ENCODE peak calls at places on chromosome 2, in four cellular contexts. One of them, this sample, is unnamed.

GRCh38 chr2:68993660-68994059 is 19.2 kb downstream of the GKN1 start:
- DNase-seq in mesothelial cell of epicardium: no peak
- DNase-seq in NB4: no peak
- DNase-seq in RWPE1: no peak
- DNase-seq in this sample: no peak

GRCh38 chr2:16005819-16006536 is 65.6 kb downstream of the MYCN start:
- DNase-seq in mesothelial cell of epicardium: no peak
- DNase-seq in RWPE1: peak
- DNase-seq in NB4: peak
- DNase-seq in this sample: peak

GRCh38 chr2:95273911-95274290 is 348 bp upstream of the PROM2 start:
- DNase-seq in mesothelial cell of epicardium: no peak
- DNase-seq in NB4: no peak
- DNase-seq in RWPE1: no peak
- DNase-seq in this sample: no peak

GRCh38 chr2:16625201-16625729 is 40.4 kb downstream of the CYRIA start:
- DNase-seq in NB4: peak
- DNase-seq in RWPE1: no peak
- DNase-seq in mesothelial cell of epicardium: no peak
- DNase-seq in this sample: no peak

GRCh38 chr2:72278046-72278445 is 130.4 kb upstream of the CYP26B1 start:
- DNase-seq in RWPE1: peak
- DNase-seq in mesothelial cell of epicardium: no peak
- DNase-seq in NB4: no peak
- DNase-seq in this sample: no peak

GRCh38 chr2:146241023-146241422 is 1603.8 kb upstream of the ACVR2A start:
- DNase-seq in NB4: no peak
- DNase-seq in RWPE1: no peak
- DNase-seq in mesothelial cell of epicardium: no peak
- DNase-seq in this sample: no peak

GRCh38 chr2:235935773-235936172 is 232.4 kb downstream of the GBX2 start:
- DNase-seq in mesothelial cell of epicardium: no peak
- DNase-seq in RWPE1: no peak
- DNase-seq in NB4: no peak
- DNase-seq in this sample: no peak

GRCh38 chr2:199495147-199495546 is 37.4 kb upstream of the SATB2 start:
- DNase-seq in mesothelial cell of epicardium: no peak
- DNase-seq in NB4: no peak
- DNase-seq in RWPE1: peak
- DNase-seq in this sample: no peak

DNA sequence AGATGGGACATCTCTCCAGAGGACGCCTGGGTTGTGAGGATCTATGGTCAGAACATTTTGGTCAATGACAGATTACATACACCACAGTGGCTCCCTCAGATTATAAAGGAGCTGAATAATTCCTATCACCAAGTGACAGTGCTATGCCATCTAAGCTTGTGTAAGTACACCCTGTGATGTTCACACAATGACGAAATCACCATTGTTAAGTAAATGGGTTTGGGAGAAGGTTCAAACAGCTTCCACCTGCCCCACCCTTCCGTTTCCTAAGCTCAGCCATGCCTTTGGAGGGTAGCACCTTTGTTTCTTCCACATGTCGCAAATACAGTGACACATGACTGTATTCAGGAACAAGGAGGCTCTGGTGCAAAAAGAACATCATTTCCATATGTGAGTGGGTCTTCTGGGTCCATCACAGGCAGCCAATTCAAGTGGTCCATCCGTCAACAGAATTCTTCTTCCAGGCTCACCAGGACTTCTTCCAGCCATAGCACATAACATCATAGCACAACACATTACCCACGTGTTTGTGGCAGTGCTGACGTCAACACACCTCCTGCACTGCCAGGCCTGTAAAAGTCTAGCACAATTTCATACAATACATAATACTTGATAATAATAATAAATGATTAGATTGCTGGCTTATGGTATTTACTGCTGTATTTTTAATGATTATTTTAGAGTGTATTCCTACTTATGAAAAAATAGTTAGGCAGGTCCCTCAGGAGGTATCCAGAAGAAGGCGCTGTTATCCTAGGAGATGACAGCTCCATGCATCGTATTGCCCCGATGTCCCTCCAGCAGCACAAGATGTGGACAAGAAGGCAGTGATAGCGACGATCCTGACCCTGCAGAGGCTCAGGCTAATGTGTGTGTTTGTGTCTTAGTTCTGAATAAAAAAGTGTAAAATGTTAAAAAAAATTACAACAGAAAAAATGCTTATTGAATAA is 264.8 kb downstream of the ANAPC1 start:
- DNase-seq in RWPE1: no peak
- DNase-seq in NB4: peak
- DNase-seq in mesothelial cell of epicardium: no peak
- DNase-seq in this sample: no peak
- TF ChIP-seq CTCF in RWPE1: no peak
- TF ChIP-seq CTCF in NB4: peak
- TF ChIP-seq CTCF in mesothelial cell of epicardium: no peak
- TF ChIP-seq CTCF in this sample: no peak

DNA sequence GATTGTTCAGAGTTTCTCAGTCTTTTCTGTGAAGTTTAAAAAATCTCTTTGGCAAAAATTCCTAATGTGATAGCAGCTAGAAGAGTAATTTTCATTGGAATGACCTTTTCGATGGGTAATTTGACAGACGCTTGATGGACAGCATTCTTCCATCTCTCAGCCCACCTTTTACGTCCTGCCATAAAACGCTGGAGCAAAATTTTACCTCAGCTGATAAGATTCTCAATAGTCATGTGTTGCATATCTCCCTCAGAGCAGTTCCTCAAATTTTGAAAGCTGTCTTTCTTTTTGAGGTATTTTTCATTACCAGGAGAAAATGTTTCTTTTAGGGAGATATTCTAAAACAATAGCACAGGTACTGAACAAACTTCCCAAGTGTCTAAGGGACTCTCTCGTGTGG is 441.4 kb downstream of the PARD3B start:
- DNase-seq in RWPE1: no peak
- DNase-seq in NB4: no peak
- DNase-seq in mesothelial cell of epicardium: no peak
- DNase-seq in this sample: no peak
- TF ChIP-seq CTCF in RWPE1: no peak
- TF ChIP-seq CTCF in NB4: no peak
- TF ChIP-seq CTCF in mesothelial cell of epicardium: no peak
- TF ChIP-seq CTCF in this sample: no peak

DNA sequence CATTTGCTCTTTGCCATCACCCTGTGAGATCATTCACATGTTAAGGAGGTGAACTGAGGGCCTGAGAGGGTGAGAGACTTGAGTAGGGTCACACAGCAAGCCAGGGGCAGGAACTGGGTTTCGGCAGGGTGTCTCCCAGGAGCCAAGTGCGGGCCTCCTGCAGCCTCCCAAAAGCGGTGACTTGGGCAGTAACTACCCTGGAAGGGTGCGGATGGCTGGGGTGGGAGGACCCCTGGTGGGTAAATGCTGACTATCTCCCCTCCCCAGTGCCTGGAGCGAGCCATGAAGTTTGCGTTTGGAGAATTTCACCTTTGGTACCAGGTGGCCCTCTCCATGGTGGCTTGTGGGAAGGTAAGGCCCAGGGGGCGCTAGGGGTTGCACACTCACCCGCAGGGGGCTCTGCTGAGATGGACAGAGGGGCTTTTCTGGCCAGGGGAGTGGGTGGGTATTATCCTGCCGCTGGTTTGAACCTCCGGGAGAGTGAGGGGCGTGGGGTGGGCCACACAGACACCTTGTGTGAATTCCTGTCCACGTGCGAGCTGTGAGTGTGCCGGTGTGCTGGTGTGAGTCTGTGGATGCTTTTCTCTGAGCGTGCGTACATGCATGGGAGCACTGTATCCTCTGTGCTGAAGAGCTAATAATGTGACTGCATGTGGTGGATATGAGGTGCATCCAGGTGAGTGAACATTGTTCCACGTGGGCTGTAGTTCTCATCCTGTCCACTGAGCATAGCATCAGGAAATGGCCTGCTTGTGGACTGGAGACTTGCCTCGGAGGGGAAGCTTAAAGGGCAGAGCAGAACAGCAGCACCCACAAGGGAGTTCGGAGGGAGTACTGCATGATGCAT is 91.0 kb upstream of the MCFD2 start:
- DNase-seq in RWPE1: no peak
- DNase-seq in NB4: no peak
- DNase-seq in mesothelial cell of epicardium: no peak
- DNase-seq in this sample: no peak
- TF ChIP-seq CTCF in RWPE1: no peak
- TF ChIP-seq CTCF in NB4: no peak
- TF ChIP-seq CTCF in mesothelial cell of epicardium: no peak
- TF ChIP-seq CTCF in this sample: no peak

DNA sequence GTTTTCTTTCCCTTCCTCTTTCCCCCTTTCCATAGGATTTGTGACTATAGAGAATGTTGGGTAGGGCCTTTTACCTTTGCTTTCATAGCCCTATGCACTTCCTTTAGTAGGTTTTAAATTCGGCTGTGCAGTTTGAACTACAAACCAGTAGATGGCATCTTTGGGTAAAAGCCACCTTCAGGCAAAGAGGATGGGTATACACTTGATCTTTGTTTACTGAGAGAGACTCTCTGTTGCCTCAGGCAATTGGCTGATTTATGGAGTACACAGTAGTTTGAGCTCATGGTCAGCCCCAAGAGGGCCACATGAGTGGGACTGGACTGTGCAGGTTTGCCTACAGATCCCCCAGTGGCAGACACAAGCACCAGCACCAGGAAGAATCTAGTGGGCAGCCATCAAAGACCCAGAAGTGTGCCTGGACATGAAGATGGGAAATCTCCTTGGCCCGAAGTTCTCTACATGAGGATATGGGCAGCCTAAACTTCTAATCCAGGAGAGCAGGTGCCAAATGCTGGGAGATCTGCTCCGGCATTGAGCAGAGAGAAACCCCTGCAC is 1304.3 kb upstream of the DDX18 start:
- DNase-seq in NB4: peak
- DNase-seq in RWPE1: peak
- DNase-seq in mesothelial cell of epicardium: no peak
- DNase-seq in this sample: peak
- TF ChIP-seq CTCF in NB4: peak
- TF ChIP-seq CTCF in RWPE1: peak
- TF ChIP-seq CTCF in mesothelial cell of epicardium: peak
- TF ChIP-seq CTCF in this sample: peak

This sample was measured in Calu3.